ENCODE peak calls at places on chromosome 16, in four cellular contexts. L, V, E and I are unnamed samples.

GRCh38 chr16:16996830-16997229 is 473.9 kb downstream of the XYLT1 start:
- DNase-seq in L (no peak), V (no peak), E (no peak), I (no peak)

GRCh38 chr16:8686031-8686621 is 11.7 kb downstream of the ABAT start:
- DNase-seq in L (no peak), V (peak; percentile 49), E (no peak), I (no peak)

GRCh38 chr16:3152022-3152272 is 17.1 kb downstream of the ZNF213 start:
- DNase-seq in L (no peak), V (no peak), E (no peak), I (no peak)

GRCh38 chr16:67389911-67390815 is 3.1 kb downstream of the TPPP3 start:
- DNase-seq in L (no peak), V (peak; percentile 50), E (peak; percentile 64), I (no peak)

GRCh38 chr16:4087099-4087885 is 28.9 kb downstream of the ADCY9 start:
- DNase-seq in L (no peak), V (no peak), E (no peak), I (no peak)

GRCh38 chr16:21959050-21959449 is 5.9 kb downstream of the UQCRC2 start:
- DNase-seq in L (no peak), V (no peak), E (no peak), I (no peak)

GRCh38 chr16:26801628-26802027 is 265.1 kb upstream of the C16orf82 start:
- DNase-seq in L (no peak), V (no peak), E (no peak), I (no peak)

GRCh38 chr16:83899272-83899897 is 470 bp downstream of the MLYCD start:
- DNase-seq in L (peak; percentile 71), V (peak; percentile 60), E (peak; percentile 74), I (no peak)

GRCh38 chr16:62889097-62889496 is 852.9 kb upstream of the CDH8 start:
- DNase-seq in L (no peak), V (no peak), E (no peak), I (no peak)

GRCh38 chr16:49789617-49790016 is 66.3 kb downstream of the ZNF423 start:
- DNase-seq in L (no peak), V (no peak), E (no peak), I (no peak)

GRCh38 chr16:27109666-27110523 is 43.2 kb downstream of the C16orf82 start:
- DNase-seq in L (peak; percentile 49), V (peak; percentile 88), E (peak; percentile 86), I (no peak)

GRCh38 chr16:17635183-17635582 is 164.4 kb upstream of the XYLT1 start:
- DNase-seq in L (no peak), V (no peak), E (no peak), I (no peak)

GRCh38 chr16:84839956-84840355 is 20.2 kb downstream of the CRISPLD2 start:
- DNase-seq in L (peak; percentile 85), V (no peak), E (peak; percentile 40), I (peak; percentile 69)

GRCh38 chr16:874366-875181 is 74.0 kb upstream of the GNG13 start:
- DNase-seq in L (no peak), V (peak; percentile 7), E (peak; percentile 49), I (no peak)

GRCh38 chr16:566475-567361 is at the start of gene NHLRC4:
- DNase-seq in L (peak; percentile 31), V (peak; percentile 78), E (peak; percentile 85), I (no peak)

GRCh38 chr16:9495824-9496223 is 404.4 kb downstream of the HAPSTR1 start:
- DNase-seq in L (no peak), V (no peak), E (no peak), I (no peak)

GRCh38 chr16:48318630-48319029 is 66.6 kb downstream of the SIAH1 start:
- DNase-seq in L (peak; percentile 81), V (no peak), E (no peak), I (no peak)

GRCh38 chr16:24917891-24918290 is 72.1 kb downstream of the SLC5A11 start:
- DNase-seq in L (no peak), V (no peak), E (no peak), I (no peak)

GRCh38 chr16:68907297-68907999 is 64.1 kb downstream of the TANGO6 start:
- DNase-seq in L (no peak), V (no peak), E (no peak), I (no peak)

GRCh38 chr16:74748710-74749073 is 25.9 kb downstream of the FA2H start:
- DNase-seq in L (no peak), V (no peak), E (no peak), I (no peak)

GRCh38 chr16:23704772-23705516 is 8.1 kb downstream of the ERN2 start:
- DNase-seq in L (no peak), V (no peak), E (no peak), I (no peak)

GRCh38 chr16:78437352-78437968 is 338.0 kb downstream of the WWOX start:
- DNase-seq in L (no peak), V (no peak), E (no peak), I (no peak)

GRCh38 chr16:84704253-84704652 is 4.5 kb downstream of the USP10 start:
- DNase-seq in L (no peak), V (no peak), E (no peak), I (no peak)

GRCh38 chr16:4365615-4366014 is 6.0 kb upstream of the VASN start:
- DNase-seq in L (no peak), V (no peak), E (no peak), I (no peak)

GRCh38 chr16:14300631-14301149 is 229.6 kb downstream of the MRTFB start:
- DNase-seq in L (peak; percentile 82), V (peak; percentile 56), E (peak; percentile 85), I (no peak)

GRCh38 chr16:53129281-53130192 is 74.7 kb downstream of the CHD9 start:
- DNase-seq in L (peak; percentile 55), V (no peak), E (no peak), I (no peak)

GRCh38 chr16:81817789-81818304 is 38.8 kb downstream of the PLCG2 start:
- DNase-seq in L (no peak), V (no peak), E (no peak), I (no peak)

GRCh38 chr16:82681592-82681991 is 54.8 kb downstream of the CDH13 start:
- DNase-seq in L (no peak), V (no peak), E (no peak), I (no peak)

GRCh38 chr16:53817117-53817516 is 113.2 kb downstream of the FTO start:
- DNase-seq in L (peak; percentile 98), V (no peak), E (no peak), I (peak; percentile 74)

GRCh38 chr16:23949630-23950290 is 114.0 kb downstream of the PRKCB start:
- DNase-seq in L (no peak), V (peak; percentile 37), E (no peak), I (no peak)

GRCh38 chr16:2152695-2153506 is 2.7 kb upstream of the TRAF7 start:
- DNase-seq in L (peak; percentile 26), V (no peak), E (no peak), I (no peak)

GRCh38 chr16:3183445-3184139 is 4.4 kb upstream of the OR1F1 start:
- DNase-seq in L (peak; percentile 28), V (no peak), E (no peak), I (no peak)

GRCh38 chr16:1932050-1933028 is 10.7 kb downstream of the MSRB1 start:
- DNase-seq in L (peak; percentile 23), V (no peak), E (no peak), I (no peak)

GRCh38 chr16:54503436-54503835 is 216.8 kb upstream of the IRX3 start:
- DNase-seq in L (peak; percentile 4), V (no peak), E (no peak), I (no peak)

GRCh38 chr16:79492036-79492435 is 108.5 kb downstream of the MAF start:
- DNase-seq in L (no peak), V (no peak), E (no peak), I (no peak)

GRCh38 chr16:54242199-54242598 is 44.4 kb downstream of the IRX3 start:
- DNase-seq in L (no peak), V (no peak), E (no peak), I (no peak)

GRCh38 chr16:47258874-47259461 is 115.2 kb upstream of the NETO2 start:
- DNase-seq in L (peak; percentile 6), V (no peak), E (no peak), I (no peak)

GRCh38 chr16:47574091-47575054 is 113.2 kb downstream of the PHKB start:
- DNase-seq in L (peak; percentile 79), V (no peak), E (no peak), I (peak; percentile 35)

DNA sequence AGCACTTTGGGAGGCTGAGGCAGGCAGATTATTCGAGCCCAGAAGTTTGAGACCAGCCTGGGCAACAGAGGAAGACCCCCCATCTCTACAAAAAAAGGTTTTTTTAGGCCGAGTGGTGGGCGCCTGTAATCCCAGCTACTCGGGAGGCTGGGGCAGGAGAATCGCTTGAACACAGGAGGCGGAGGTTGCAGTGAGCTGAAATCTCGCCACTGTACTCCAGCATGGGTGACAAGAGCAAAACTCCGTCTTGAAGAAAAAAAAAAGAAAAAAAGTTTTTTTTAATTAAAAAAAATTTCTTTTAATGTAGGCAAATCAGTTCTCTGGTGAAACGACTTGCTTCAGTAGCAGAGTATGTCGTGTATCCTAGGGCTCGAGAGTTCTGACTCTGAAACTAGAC is 10.9 kb downstream of the HSD3B7 start:
- DNase-seq in L (no peak), V (no peak), E (no peak), I (no peak)
- H3K4me3 ChIP-seq in L (no peak overlapping the region), V (no peak overlapping the region), E (no peak overlapping the region), I (peak overlapping the region; percentile 72)

DNA sequence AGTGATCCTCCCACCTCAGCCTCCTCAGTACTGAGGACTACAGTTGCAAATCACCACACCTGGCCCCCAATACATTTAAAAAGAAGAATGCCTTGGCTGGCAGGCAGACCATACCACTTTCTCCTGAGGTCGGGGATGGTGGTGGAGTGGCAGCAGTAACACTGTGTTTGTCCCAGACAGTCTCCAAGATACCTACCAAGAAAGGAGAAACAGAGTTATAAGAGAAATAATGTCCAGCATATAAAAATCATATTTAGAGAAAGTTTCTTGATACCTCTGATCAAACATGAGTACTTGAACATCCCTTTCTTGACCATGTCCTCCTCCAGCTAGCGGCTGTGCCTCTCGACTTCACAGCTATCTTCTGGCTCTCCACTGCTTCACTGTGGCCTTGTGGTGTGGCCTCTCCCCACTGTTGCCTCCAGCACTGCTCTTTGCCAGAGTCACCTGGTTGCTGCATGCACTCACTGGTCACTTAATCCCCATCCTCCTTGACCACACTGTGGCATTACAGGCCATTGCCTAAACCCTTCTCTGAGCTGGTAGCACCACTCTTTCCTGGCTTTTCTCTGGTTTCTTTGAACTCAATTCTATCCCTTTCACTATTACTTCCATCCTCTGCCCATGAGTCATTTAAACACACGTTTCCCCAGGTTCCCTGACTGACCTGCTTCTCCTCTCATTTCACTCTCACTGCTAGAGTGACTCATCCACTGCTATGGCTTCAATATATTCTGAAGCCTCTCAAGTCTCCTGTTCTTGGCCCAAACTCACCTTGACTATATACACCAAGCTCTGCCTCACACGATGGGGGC is 45.2 kb downstream of the XPO6 start:
- DNase-seq in L (peak; percentile 68), V (no peak), E (no peak), I (peak; percentile 52)
- H3K4me3 ChIP-seq in L (no peak overlapping the region), V (no peak overlapping the region), E (no peak overlapping the region), I (no peak overlapping the region)

GRCh38 chr16:57233944-57234706 is 10.9 kb upstream of the ARL2BP start:
- DNase-seq in L (no peak), V (no peak), E (no peak), I (no peak)

GRCh38 chr16:57231821-57232350 is 13.2 kb upstream of the ARL2BP start:
- DNase-seq in L (no peak), V (no peak), E (no peak), I (no peak)

GRCh38 chr16:57238682-57239081 is 6.4 kb upstream of the ARL2BP start:
- DNase-seq in L (no peak), V (no peak), E (no peak), I (no peak)

GRCh38 chr16:57234707-57235092 is 10.4 kb upstream of the ARL2BP start:
- DNase-seq in L (no peak), V (no peak), E (no peak), I (no peak)

GRCh38 chr16:57235128-57236092 is 9.6 kb upstream of the ARL2BP start:
- DNase-seq in L (peak; percentile 74), V (no peak), E (no peak), I (no peak)
- H3K4me3 ChIP-seq in L (no peak overlapping the region), V (no peak overlapping the region), E (no peak overlapping the region), I (no peak overlapping the region)

GRCh38 chr16:55656695-55657092 is 906 bp downstream of the SLC6A2 start:
- DNase-seq in L (no peak), V (no peak), E (no peak), I (no peak)
- H3K4me3 ChIP-seq in L (no peak overlapping the region), V (peak overlapping the region; percentile 22), E (peak overlapping the region; percentile 47), I (no peak overlapping the region)